ENCODE peak calls at places on chromosome 1, in eight cellular contexts. K is iris pigment epithelial cell; A is HuH-7.5; N is stimulated activated CD4-positive, alpha-beta T cell treated with anti-CD3 and anti-CD28 coated beads, Interleukin-12 subunit alpha, Interleukin-12 subunit beta, amount 100 ng/mL, for 24 hours; W is posterior vena cava; Y is Peyer's patch; I is GM10248; H is heart right ventricle. U is an unnamed sample.
A peak's percentile ranks its signal among the peaks of the same experiment; 100 is the strongest.

GRCh38 chr1:187275346-187275745 is 446.6 kb downstream of the PLA2G4A start:
- DNase-seq in A (no peak), K (no peak), H (no peak), Y (no peak), W (no peak), I (no peak), N (no peak), U (no peak)

GRCh38 chr1:101453844-101454243 is 217.0 kb downstream of the S1PR1 start:
- DNase-seq in I (no peak), A (no peak), N (no peak), W (no peak), H (no peak), Y (no peak), K (no peak), U (no peak)

GRCh38 chr1:184287001-184287400 is 99.8 kb upstream of the C1orf21 start:
- DNase-seq in H (no peak), K (peak; percentile 24), Y (no peak), I (no peak), W (peak; percentile 32), A (no peak), N (no peak), U (no peak)

GRCh38 chr1:228376651-228377631 is 29.7 kb downstream of the TRIM11 start:
- DNase-seq in K (no peak), I (no peak), A (no peak), H (no peak), N (no peak), W (peak; percentile 69), Y (no peak), U (peak; percentile 19)

GRCh38 chr1:39575191-39576015 is 1.2 kb downstream of the PABPC4 start:
- DNase-seq in N (no peak), I (peak; percentile 67), Y (peak; percentile 53), A (no peak), K (peak; percentile 79), W (peak; percentile 93), H (peak; percentile 73), U (peak; percentile 79)

GRCh38 chr1:15938628-15939161 is 37.2 kb downstream of the ZBTB17 start:
- DNase-seq in H (no peak), Y (no peak), A (no peak), W (peak; percentile 75), N (no peak), I (peak; percentile 17), K (no peak), U (no peak)

GRCh38 chr1:84268346-84268745 is 33.2 kb upstream of the SAMD13 start:
- DNase-seq in I (no peak), N (no peak), A (no peak), W (no peak), H (no peak), Y (no peak), K (no peak), U (no peak)

GRCh38 chr1:240705584-240705983 is 93.6 kb upstream of the GREM2 start:
- DNase-seq in K (peak; percentile 75), Y (no peak), H (no peak), W (no peak), A (no peak), N (no peak), I (no peak), U (no peak)

GRCh38 chr1:180515857-180516388 is 13.5 kb upstream of the ACBD6 start:
- DNase-seq in Y (peak; percentile 52), N (peak; percentile 39), I (peak; percentile 73), H (peak; percentile 72), K (peak; percentile 76), W (no peak), A (peak; percentile 68), U (peak; percentile 58)

GRCh38 chr1:174230399-174230798 is 71.1 kb downstream of the RABGAP1L start:
- DNase-seq in Y (no peak), H (no peak), A (no peak), I (no peak), K (no peak), N (no peak), W (no peak), U (no peak)

GRCh38 chr1:10082785-10083479 is 50.2 kb downstream of the UBE4B start:
- DNase-seq in A (no peak), N (no peak), K (peak; percentile 80), I (no peak), H (no peak), Y (no peak), W (no peak), U (no peak)

GRCh38 chr1:177914603-177915002 is 55.3 kb downstream of the SEC16B start:
- DNase-seq in A (no peak), N (no peak), K (no peak), I (no peak), W (no peak), Y (no peak), H (no peak), U (no peak)

GRCh38 chr1:244197851-244198375 is 146.8 kb downstream of the ZBTB18 start:
- DNase-seq in A (no peak), K (no peak), N (no peak), Y (no peak), H (no peak), I (no peak), W (no peak), U (no peak)

U was measured in left cardiac atrium.